ENCODE peak calls at places on chromosomes 2 and 18, in five cellular contexts. T is OCI-M1, V is foreskin melanocyte, U is IMR-90, X is NCI-H1417 treated with DMSO at 0.1 percent for 48 hours. N is an unnamed sample.

GRCh38 chr18:25373443-25373842 is 21.5 kb upstream of the ZNF521 start:
- DNase-seq in V (no peak), X (no peak), T (no peak), U (no peak), N (no peak)

GRCh38 chr18:48939368-48940097 is 11.2 kb downstream of the SMAD7 start:
- DNase-seq in V (peak), X (no peak), U (no peak), T (peak), N (peak)

GRCh38 chr2:230847883-230848388 is 16.8 kb upstream of the ITM2C start:
- DNase-seq in V (peak), U (peak), X (no peak), T (peak), N (peak)

GRCh38 chr2:37344453-37345361 is at the start of gene QPCT:
- DNase-seq in V (no peak), U (peak), T (no peak), X (no peak), N (peak)

GRCh38 chr2:26925100-26925791 is 45.2 kb upstream of the MAPRE3 start:
- DNase-seq in V (no peak), T (no peak), X (no peak), U (no peak), N (peak)

GRCh38 chr2:8571792-8572499 is 109.9 kb upstream of the ID2 start:
- DNase-seq in U (no peak), X (no peak), T (no peak), V (no peak), N (no peak)

GRCh38 chr2:157792345-157793052 is 83.6 kb downstream of the ACVR1 start:
- DNase-seq in X (no peak), T (no peak), V (no peak), U (peak), N (peak)

GRCh38 chr2:17793803-17794349 is 22.4 kb upstream of the MSGN1 start:
- DNase-seq in V (no peak), X (no peak), T (no peak), U (peak), N (peak)

GRCh38 chr2:59786684-59787083 is 766.8 kb downstream of the BCL11A start:
- DNase-seq in V (no peak), U (no peak), X (no peak), T (no peak), N (no peak)

GRCh38 chr2:237874585-237875161 is 15.2 kb downstream of the RAMP1 start:
- DNase-seq in U (peak), X (no peak), T (no peak), V (no peak), N (peak)

GRCh38 chr2:1854747-1855146 is 110.4 kb upstream of the PXDN start:
- DNase-seq in V (peak), X (peak), U (peak), T (peak), N (peak)

GRCh38 chr2:106160786-106161261 is 33.3 kb downstream of the UXS1 start:
- DNase-seq in V (no peak), T (no peak), X (no peak), U (no peak), N (no peak)

GRCh38 chr2:20619624-20620024 is 31.3 kb downstream of the HS1BP3 start:
- DNase-seq in U (no peak), T (no peak), V (no peak), X (no peak), N (no peak)

GRCh38 chr18:415627-416612 is 84.6 kb downstream of the COLEC12 start:
- DNase-seq in V (peak), X (no peak), U (peak), T (no peak), N (peak)

GRCh38 chr18:35782926-35783325 is 189.6 kb upstream of the RMP24 start:
- DNase-seq in U (no peak), T (no peak), X (no peak), V (no peak), N (no peak)

GRCh38 chr2:239570971-239571520 is 170.2 kb upstream of the HDAC4 start:
- DNase-seq in V (no peak), U (no peak), X (no peak), T (no peak), N (no peak)

GRCh38 chr2:48197618-48198017 is 291.3 kb upstream of the FBXO11 start:
- DNase-seq in V (no peak), U (no peak), T (no peak), X (no peak), N (no peak)

GRCh38 chr2:223222397-223222796 is 170.4 kb downstream of the KCNE4 start:
- DNase-seq in T (no peak), U (no peak), V (no peak), X (no peak), N (peak)

GRCh38 chr18:13267517-13267916 is 49.0 kb downstream of the LDLRAD4 start:
- DNase-seq in X (no peak), T (no peak), V (no peak), U (no peak), N (no peak)

GRCh38 chr2:53131416-53131815 is 636.2 kb upstream of the CHAC2 start:
- DNase-seq in X (no peak), T (no peak), V (no peak), U (peak), N (peak)

GRCh38 chr2:28543316-28544068 is 47.6 kb downstream of the PLB1 start:
- DNase-seq in U (peak), T (no peak), X (no peak), V (no peak), N (no peak)

GRCh38 chr2:105176429-105176828 is 65.1 kb upstream of the GPR45 start:
- DNase-seq in V (no peak), T (no peak), X (no peak), U (no peak), N (no peak)

GRCh38 chr18:49016648-49017539 is 66.1 kb upstream of the SMAD7 start:
- DNase-seq in U (peak), T (no peak), X (no peak), V (no peak), N (peak)

GRCh38 chr2:227671170-227671887 is 4.7 kb downstream of the SCYGR5 start:
- DNase-seq in T (no peak), X (no peak), V (no peak), U (no peak), N (no peak)

GRCh38 chr2:974054-974453 is 23.4 kb downstream of the SNTG2 start:
- DNase-seq in X (no peak), V (no peak), U (no peak), T (no peak), N (no peak)

GRCh38 chr2:129347486-129348217 is 631.8 kb upstream of the RAB6C start:
- DNase-seq in X (no peak), T (peak), U (no peak), V (no peak), N (no peak)

GRCh38 chr18:7980661-7981060 is 413.5 kb downstream of the PTPRM start:
- DNase-seq in U (no peak), X (no peak), T (no peak), V (no peak), N (no peak)

GRCh38 chr2:9112079-9112721 is 94.4 kb upstream of the ASAP2 start:
- DNase-seq in T (no peak), X (no peak), U (peak), V (no peak), N (peak)

GRCh38 chr2:24920813-24921441 is 890 bp upstream of the ADCY3 start:
- DNase-seq in X (no peak), U (no peak), V (no peak), T (peak), N (no peak)

GRCh38 chr2:216687646-216688045 is 7.7 kb downstream of the IGFBP5 start:
- DNase-seq in U (no peak), T (no peak), X (no peak), V (no peak), N (no peak)

GRCh38 chr2:27079233-27080139 is 1.1 kb downstream of the EMILIN1 start:
- DNase-seq in V (no peak), U (no peak), X (no peak), T (no peak), N (no peak)

GRCh38 chr2:114175507-114175906 is 266.9 kb upstream of the DPP10 start:
- DNase-seq in V (no peak), U (no peak), X (no peak), T (no peak), N (no peak)

GRCh38 chr2:38626326-38627031 is 23.8 kb upstream of the HNRNPLL start:
- DNase-seq in T (peak), X (no peak), U (no peak), V (no peak), N (no peak)

GRCh38 chr18:60446821-60447220 is 74.2 kb upstream of the MC4R start:
- DNase-seq in V (no peak), X (no peak), T (no peak), U (no peak), N (peak)

GRCh38 chr2:109582928-109583895 is 30.6 kb downstream of the SEPTIN10 start:
- DNase-seq in U (peak), V (no peak), X (no peak), T (no peak), N (peak)

GRCh38 chr2:105384216-105384615 is 14.6 kb downstream of the FHL2 start:
- DNase-seq in X (no peak), T (no peak), V (no peak), U (no peak), N (no peak)

GRCh38 chr18:21820035-21820810 is 79.6 kb downstream of the MIB1 start:
- DNase-seq in T (peak), X (no peak), U (peak), V (peak), N (peak)

GRCh38 chr2:176129013-176129796 is at the start of gene HOXD8:
- DNase-seq in U (peak), T (no peak), X (peak), V (peak), N (peak)

GRCh38 chr2:11863513-11864328 is 117.3 kb downstream of the LPIN1 start:
- DNase-seq in X (peak), U (peak), T (peak), V (peak), N (peak)

N was measured in fibroblast of lung.